ENCODE peak calls at places on chromosomes 12 and 14, in four cellular contexts. G, X, O and L are unnamed samples.

GRCh38 chr12:53845932-53846331 is 92.7 kb upstream of the HOXC13 start:
- DNase-seq in X (no peak), O (no peak), G (no peak), L (no peak)

GRCh38 chr14:46322076-46322475 is 329.5 kb downstream of the RPL10L start:
- DNase-seq in X (no peak), O (no peak), G (no peak), L (no peak)

GRCh38 chr12:120093592-120094355 is 22.8 kb downstream of the RAB35 start:
- DNase-seq in O (no peak), G (no peak), X (no peak), L (no peak)

GRCh38 chr12:65184176-65184857 is 14.9 kb downstream of the LEMD3 start:
- DNase-seq in X (no peak), O (no peak), G (no peak), L (no peak)

GRCh38 chr12:75721790-75722189 is 210.4 kb upstream of the KRR1 start:
- DNase-seq in O (no peak), G (no peak), X (no peak), L (no peak)

GRCh38 chr14:23454445-23454856 is 15.1 kb upstream of the NGDN start:
- DNase-seq in O (no peak), G (no peak), X (no peak), L (no peak)

GRCh38 chr12:109770104-109770860 is 56.7 kb downstream of the FAM222A start:
- DNase-seq in O (peak), X (no peak), G (no peak), L (no peak)

GRCh38 chr12:57898308-57898970 is 42.9 kb upstream of the ATP23 start:
- DNase-seq in X (peak), O (no peak), G (no peak), L (no peak)

GRCh38 chr14:69045857-69046351 is 66.8 kb upstream of the ACTN1 start:
- DNase-seq in O (peak), X (peak), G (no peak), L (no peak)

GRCh38 chr12:4505381-4505986 is 33.2 kb upstream of the RAD51AP1 start:
- DNase-seq in X (peak), O (no peak), G (no peak), L (no peak)

GRCh38 chr12:110114596-110114995 is 9.6 kb upstream of the IFT81 start:
- DNase-seq in G (no peak), O (no peak), X (no peak), L (no peak)

GRCh38 chr14:88955470-88955869 is 131.0 kb downstream of the TTC8 start:
- DNase-seq in G (no peak), O (no peak), X (no peak), L (no peak)

GRCh38 chr14:20345366-20345765 is 1.9 kb downstream of the PARP2 start:
- DNase-seq in O (no peak), G (no peak), X (no peak), L (no peak)

GRCh38 chr14:65791551-65791981 is 379.0 kb downstream of the FUT8 start:
- DNase-seq in G (no peak), X (peak), O (no peak), L (peak)

GRCh38 chr14:22908601-22909000 is 10.3 kb downstream of the RBM23 start:
- DNase-seq in G (no peak), O (no peak), X (no peak), L (no peak)

GRCh38 chr12:108854453-108855283 is 2.7 kb downstream of the SSH1 start:
- DNase-seq in O (no peak), G (peak), X (peak), L (peak)

GRCh38 chr12:113088971-113089756 is 32.6 kb downstream of the DTX1 start:
- DNase-seq in G (no peak), O (no peak), X (no peak), L (no peak)

GRCh38 chr12:48286665-48287064 is 64.1 kb downstream of the ZNF641 start:
- DNase-seq in G (no peak), X (peak), O (no peak), L (no peak)
- TF ChIP-seq CTCF in G (peak), X (peak), O (no peak), L (peak)

GRCh38 chr14:94707494-94707893 is 62.4 kb downstream of the GSC start:
- DNase-seq in X (no peak), G (no peak), O (no peak), L (no peak)
- TF ChIP-seq CTCF in X (peak), G (no peak), O (no peak), L (no peak)

DNA sequence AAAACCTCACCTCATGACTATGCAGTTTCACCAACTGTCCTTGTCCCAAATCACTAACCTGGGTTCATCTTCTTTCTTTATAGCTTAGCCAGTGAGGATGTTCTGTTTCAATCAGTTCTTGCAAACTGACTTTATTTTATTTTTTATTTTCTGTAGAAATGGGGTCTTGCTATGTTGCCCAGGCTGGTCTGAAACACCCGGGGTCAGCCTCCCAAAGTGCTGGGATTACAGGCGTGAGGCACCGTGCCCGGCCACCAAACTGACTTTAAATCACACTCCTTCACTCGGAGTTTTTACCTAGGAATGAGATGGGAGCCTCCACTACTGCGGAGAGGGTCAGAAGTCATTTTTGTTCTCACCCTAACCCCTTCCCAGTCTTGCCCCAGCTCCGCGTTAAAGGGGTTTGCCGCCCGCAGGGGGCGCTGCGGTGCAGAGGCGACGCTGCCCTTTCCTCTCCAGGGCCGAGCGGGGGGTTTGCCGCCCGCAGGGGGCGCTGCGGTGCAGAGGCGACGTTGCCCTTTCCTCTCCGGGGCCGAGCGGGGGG is 7.0 kb upstream of the B4GALNT3 start:
- DNase-seq in X (no peak), O (no peak), G (no peak), L (no peak)
- TF ChIP-seq CTCF in X (no peak), O (no peak), G (peak), L (peak)

GRCh38 chr12:52372216-52373154 is 5.2 kb upstream of the KRT85 start:
- DNase-seq in G (peak), O (peak), X (peak), L (peak)

GRCh38 chr12:52369809-52370208 is 2.5 kb upstream of the KRT85 start:
- DNase-seq in G (no peak), X (no peak), O (no peak), L (no peak)

GRCh38 chr12:52369220-52369619 is 1.9 kb upstream of the KRT85 start:
- DNase-seq in O (no peak), X (no peak), G (no peak), L (no peak)

GRCh38 chr12:52370906-52371608 is 3.8 kb upstream of the KRT85 start:
- DNase-seq in O (peak), X (peak), G (peak), L (peak)

GRCh38 chr12:52371716-52372115 is 4.4 kb upstream of the KRT85 start:
- DNase-seq in O (no peak), X (no peak), G (no peak), L (no peak)
- TF ChIP-seq CTCF in O (no peak), X (no peak), G (no peak), L (no peak)

GRCh38 chr12:98221243-98221808 is 294.1 kb upstream of the TMPO start:
- DNase-seq in X (no peak), G (no peak), O (no peak), L (no peak)

GRCh38 chr12:98217257-98217656 is 298.1 kb upstream of the TMPO start:
- DNase-seq in G (no peak), O (no peak), X (no peak), L (no peak)

GRCh38 chr12:98224584-98225221 is 290.7 kb upstream of the TMPO start:
- DNase-seq in G (no peak), O (no peak), X (no peak), L (no peak)

DNA sequence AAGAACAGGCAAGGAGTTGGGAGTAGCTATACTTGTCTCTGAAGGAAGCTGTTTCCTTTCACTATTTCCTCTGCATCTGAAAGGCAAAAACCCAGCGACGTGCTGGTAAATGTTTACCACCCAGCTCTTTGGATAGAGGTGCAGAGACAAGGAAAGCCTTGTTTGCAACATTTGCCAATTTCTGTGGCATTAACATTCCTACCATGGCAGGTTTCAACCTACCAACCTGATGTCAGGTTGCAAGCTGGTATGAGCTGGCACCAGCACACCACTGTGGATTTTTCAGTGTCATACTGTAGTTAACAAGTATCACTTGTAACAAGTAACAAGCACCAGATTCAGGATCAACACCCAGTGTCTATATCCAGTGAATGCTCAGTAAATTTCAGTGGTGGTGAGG is 294.8 kb upstream of the TMPO start:
- DNase-seq in X (no peak), G (no peak), O (no peak), L (no peak)
- TF ChIP-seq CTCF in X (no peak), G (no peak), O (no peak), L (no peak)